ENCODE peak calls at places on chromosomes 6 and 20, in five cellular contexts. C, G, S, E and X are unnamed samples.

GRCh38 chr6:7042056-7042653 is 65.6 kb upstream of the RREB1 start:
- DNase-seq in C (no peak), G (no peak), S (no peak), E (no peak), X (no peak)

GRCh38 chr20:18288748-18289705 is 700 bp downstream of the ZNF133 start:
- DNase-seq in C (no peak), G (peak; percentile 30), S (no peak), E (peak; percentile 57), X (no peak)

GRCh38 chr6:100160913-100161312 is 166.9 kb upstream of the MCHR2 start:
- DNase-seq in C (no peak), G (no peak), S (no peak), E (peak; percentile 86), X (peak; percentile 78)

GRCh38 chr20:25045343-25045712 is 12.6 kb downstream of the ACSS1 start:
- DNase-seq in C (no peak), G (no peak), S (peak; percentile 27), E (no peak), X (no peak)

GRCh38 chr6:82614518-82614917 is 250.9 kb downstream of the TPBG start:
- DNase-seq in C (no peak), G (no peak), S (no peak), E (no peak), X (no peak)

GRCh38 chr6:1840491-1841121 is 230.9 kb downstream of the FOXC1 start:
- DNase-seq in C (no peak), G (no peak), S (no peak), E (no peak), X (no peak)

GRCh38 chr20:49981218-49982071 is 1.3 kb upstream of the SNAI1 start:
- DNase-seq in C (no peak), G (no peak), S (no peak), E (no peak), X (no peak)

GRCh38 chr6:153405926-153406325 is 274.8 kb upstream of the RGS17 start:
- DNase-seq in C (no peak), G (no peak), S (no peak), E (peak; percentile 29), X (no peak)

GRCh38 chr6:73699656-73700055 is 3.7 kb downstream of the CD109 start:
- DNase-seq in C (no peak), G (no peak), S (no peak), E (no peak), X (no peak)

GRCh38 chr6:64904616-64905015 is 802.4 kb downstream of the EYS start:
- DNase-seq in C (no peak), G (no peak), S (no peak), E (no peak), X (no peak)

GRCh38 chr6:22637781-22638180 is 68.4 kb downstream of the HDGFL1 start:
- DNase-seq in C (no peak), G (no peak), S (no peak), E (no peak), X (no peak)

GRCh38 chr20:53840462-53841000 is 229.9 kb downstream of the BCAS1 start:
- DNase-seq in C (no peak), G (no peak), S (no peak), E (no peak), X (no peak)

GRCh38 chr6:6704423-6705060 is 116.0 kb downstream of the LY86 start:
- DNase-seq in C (no peak), G (no peak), S (no peak), E (no peak), X (no peak)

GRCh38 chr20:48196006-48196405 is 410.7 kb upstream of the SULF2 start:
- DNase-seq in C (no peak), G (no peak), S (no peak), E (no peak), X (no peak)

GRCh38 chr6:15966000-15966399 is 162.9 kb upstream of the MYLIP start:
- DNase-seq in C (no peak), G (no peak), S (no peak), E (no peak), X (no peak)

GRCh38 chr6:1039746-1040145 is 272.2 kb upstream of the FOXQ1 start:
- DNase-seq in C (no peak), G (no peak), S (no peak), E (no peak), X (no peak)

GRCh38 chr6:139888691-139889122 is 514.3 kb upstream of the CITED2 start:
- DNase-seq in C (no peak), G (no peak), S (no peak), E (peak; percentile 91), X (peak; percentile 45)

GRCh38 chr20:54086444-54087134 is 16.2 kb upstream of the BCAS1 start:
- DNase-seq in C (no peak), G (peak; percentile 40), S (no peak), E (no peak), X (no peak)

GRCh38 chr6:43763133-43763797 is 6.7 kb upstream of the VEGFA start:
- DNase-seq in C (no peak), G (no peak), S (peak; percentile 30), E (no peak), X (no peak)

GRCh38 chr20:44683263-44684046 is 31.7 kb upstream of the CCN5 start:
- DNase-seq in C (peak; percentile 69), G (peak; percentile 61), S (no peak), E (peak; percentile 93), X (peak; percentile 88)

GRCh38 chr20:22052025-22052527 is 346.6 kb downstream of the PAX1 start:
- DNase-seq in C (no peak), G (no peak), S (no peak), E (no peak), X (no peak)

GRCh38 chr6:18350728-18351127 is 36.4 kb upstream of the RNF144B start:
- DNase-seq in C (no peak), G (no peak), S (no peak), E (no peak), X (no peak)

GRCh38 chr20:46552460-46553420 is 2.3 kb upstream of the OCSTAMP start:
- DNase-seq in C (peak; percentile 42), G (no peak), S (no peak), E (no peak), X (no peak)

GRCh38 chr6:150637266-150637665 is 37.6 kb downstream of the PLEKHG1 start:
- DNase-seq in C (no peak), G (no peak), S (no peak), E (no peak), X (no peak)

GRCh38 chr6:48610846-48611245 is 499.8 kb upstream of the PTCHD4 start:
- DNase-seq in C (no peak), G (no peak), S (no peak), E (no peak), X (no peak)

GRCh38 chr6:996271-996852 is 303.4 kb upstream of the EXOC2 start:
- DNase-seq in C (no peak), G (no peak), S (no peak), E (no peak), X (no peak)

GRCh38 chr6:75128881-75129570 is 76.8 kb downstream of the COL12A1 start:
- DNase-seq in C (no peak), G (no peak), S (no peak), E (no peak), X (no peak)